ENCODE peak calls at places on chromosomes 2 and 18, in six cellular contexts. M is upper lobe of left lung, B is A549, R is HepG2, L is GM12878, E is K562. S is an unnamed sample. For H3K9me3, the result is how much of the 10 kb centered on the place peaks cover.

GRCh38 chr18:23934863-23935262 is 79.7 kb upstream of the TTC39C start:
- ATAC-seq in M (no peak), B (no peak), R (no peak), L (no peak), E (no peak), S (no peak)

GRCh38 chr2:69227717-69228116 is 159.3 kb downstream of the GFPT1 start:
- ATAC-seq in M (no peak), B (peak), R (no peak), L (no peak), E (peak), S (no peak)

GRCh38 chr2:176826356-176826755 is 386.2 kb upstream of the HNRNPA3 start:
- ATAC-seq in M (no peak), B (no peak), R (no peak), L (peak), E (no peak), S (no peak)

GRCh38 chr2:70926042-70926441 is 9.7 kb upstream of the ATP6V1B1 start:
- ATAC-seq in M (no peak), B (no peak), R (no peak), L (no peak), E (no peak), S (no peak)

GRCh38 chr18:22297008-22297407 is 120.7 kb downstream of the CTAGE1 start:
- ATAC-seq in M (no peak), B (no peak), R (no peak), L (no peak), E (no peak), S (no peak)

GRCh38 chr18:376307-376706 is 108.5 kb upstream of the THOC1 start:
- ATAC-seq in M (no peak), B (no peak), R (no peak), L (no peak), E (no peak), S (peak)

GRCh38 chr2:17539993-17540812 is at the start of gene VSNL1:
- ATAC-seq in M (peak), B (peak), R (peak), L (no peak), E (peak), S (peak)

GRCh38 chr2:102278720-102279390 is 32.5 kb upstream of the IL1RL1 start:
- ATAC-seq in M (no peak), B (no peak), R (no peak), L (no peak), E (no peak), S (no peak)

GRCh38 chr18:10530852-10531251 is 5.0 kb downstream of the NAPG start:
- ATAC-seq in M (no peak), B (no peak), R (no peak), L (no peak), E (peak), S (no peak)

GRCh38 chr2:179876266-179876665 is 14.9 kb upstream of the ZNF385B start:
- ATAC-seq in M (no peak), B (peak), R (peak), L (no peak), E (peak), S (no peak)

GRCh38 chr2:42169869-42170465 is 814 bp downstream of the EML4 start:
- ATAC-seq in M (peak), B (no peak), R (peak), L (peak), E (peak), S (peak)

GRCh38 chr2:215149894-215150293 is 11.5 kb upstream of the ABCA12 start:
- ATAC-seq in M (no peak), B (no peak), R (no peak), L (peak), E (no peak), S (no peak)

GRCh38 chr2:53131416-53131815 is 636.2 kb upstream of the CHAC2 start:
- ATAC-seq in M (no peak), B (no peak), R (no peak), L (no peak), E (no peak), S (no peak)

GRCh38 chr2:165573534-165574461 is 104.3 kb downstream of the CSRNP3 start:
- ATAC-seq in M (peak), B (peak), R (peak), L (peak), E (no peak), S (no peak)

GRCh38 chr2:213152888-213153287 is 1.5 kb upstream of the IKZF2 start:
- ATAC-seq in M (no peak), B (no peak), R (no peak), L (no peak), E (no peak), S (no peak)

GRCh38 chr18:70331456-70332097 is 42.7 kb downstream of the SOCS6 start:
- ATAC-seq in M (no peak), B (no peak), R (peak), L (no peak), E (no peak), S (no peak)

GRCh38 chr2:69554981-69555380 is 88.6 kb downstream of the AAK1 start:
- ATAC-seq in M (peak), B (no peak), R (no peak), L (peak), E (peak), S (peak)

GRCh38 chr2:60659026-60659425 is 97.0 kb upstream of the PAPOLG start:
- ATAC-seq in M (no peak), B (no peak), R (peak), L (peak), E (peak), S (no peak)

GRCh38 chr2:73922681-73923080 is 4.0 kb upstream of the DGUOK start:
- ATAC-seq in M (no peak), B (no peak), R (no peak), L (no peak), E (no peak), S (no peak)

GRCh38 chr2:69382547-69382946 is 4.5 kb downstream of the GFPT1 start:
- ATAC-seq in M (no peak), B (no peak), R (no peak), L (no peak), E (no peak), S (no peak)

GRCh38 chr2:233831011-233831721 is 23.2 kb downstream of the HJURP start:
- ATAC-seq in M (no peak), B (no peak), R (peak), L (peak), E (no peak), S (no peak)

GRCh38 chr2:71071681-71072398 is 3.4 kb downstream of the NAGK start:
- ATAC-seq in M (no peak), B (no peak), R (no peak), L (peak), E (no peak), S (no peak)

GRCh38 chr2:9178905-9179571 is 27.6 kb upstream of the ASAP2 start:
- ATAC-seq in M (peak), B (peak), R (peak), L (peak), E (no peak), S (peak)

GRCh38 chr2:9174771-9175441 is 31.7 kb upstream of the ASAP2 start:
- ATAC-seq in M (peak), B (no peak), R (no peak), L (no peak), E (no peak), S (no peak)

GRCh38 chr2:9179572-9180201 is 26.9 kb upstream of the ASAP2 start:
- ATAC-seq in M (peak), B (peak), R (peak), L (no peak), E (no peak), S (peak)

GRCh38 chr2:9178110-9178904 is 28.3 kb upstream of the ASAP2 start:
- ATAC-seq in M (peak), B (no peak), R (no peak), L (peak), E (peak), S (peak)
- TF ChIP-seq EP300 in M (no peak), B (no peak), R (no peak), L (no peak), E (no peak), S (no peak)

GRCh38 chr2:22282215-22282614 is 1102.8 kb upstream of the KLHL29 start:
- ATAC-seq in M (no peak), B (no peak), R (no peak), L (no peak), E (no peak), S (no peak)
- H3K9me3 ChIP-seq in M (under half), B (under half), R (half or more), L (under half), E (under half), S (under half)

GRCh38 chr2:38601061-38601460 is 1.7 kb downstream of the HNRNPLL start:
- ATAC-seq in M (no peak), B (no peak), R (no peak), L (no peak), E (no peak), S (no peak)

GRCh38 chr2:38601463-38602135 is 1.1 kb downstream of the HNRNPLL start:
- ATAC-seq in M (no peak), B (no peak), R (no peak), L (no peak), E (peak), S (no peak)

GRCh38 chr2:38603402-38604265 is 906 bp upstream of the HNRNPLL start:
- ATAC-seq in M (peak), B (peak), R (peak), L (peak), E (peak), S (peak)

GRCh38 chr2:38602136-38602731 is 494 bp downstream of the HNRNPLL start:
- ATAC-seq in M (no peak), B (peak), R (peak), L (peak), E (peak), S (no peak)

DNA sequence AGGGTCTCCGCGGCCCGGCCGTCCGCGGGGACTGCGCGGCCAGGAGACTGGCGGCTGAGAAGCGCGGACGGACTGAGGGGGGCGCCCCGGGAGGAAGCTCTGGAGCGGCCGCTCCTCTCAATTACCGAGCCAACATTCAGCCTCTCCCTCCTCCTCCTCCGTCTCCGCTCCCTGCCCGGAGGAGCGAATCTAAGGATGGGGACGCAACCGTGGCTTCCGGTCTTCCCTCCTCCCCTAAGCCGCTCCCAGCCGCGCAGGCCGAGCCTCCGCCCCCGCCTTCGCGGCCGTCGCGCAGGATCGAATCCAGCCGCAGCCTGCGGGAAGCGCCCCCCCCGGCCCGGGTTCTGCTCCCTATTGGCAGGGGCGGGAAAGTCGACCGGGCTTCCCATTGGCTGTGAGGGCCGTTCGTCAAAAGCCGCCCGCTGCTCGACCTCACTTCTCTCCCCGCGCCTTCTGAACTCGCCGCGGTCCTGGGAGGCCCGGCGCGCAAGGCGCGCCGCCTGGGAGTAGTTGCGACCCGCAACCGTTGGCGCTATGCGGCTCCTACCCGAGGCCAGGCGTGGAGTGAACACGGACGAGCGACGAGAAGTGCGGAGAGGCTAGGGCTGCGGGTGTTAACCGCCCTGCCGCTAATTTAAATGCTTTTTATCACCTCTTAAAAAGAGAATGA is at the start of gene HNRNPLL:
- ATAC-seq in M (peak), B (peak), R (peak), L (peak), E (peak), S (peak)
- TF ChIP-seq EP300 in M (peak), B (no peak), R (peak), L (no peak), E (peak), S (no peak)

GRCh38 chr2:2719781-2720180 is 388.7 kb upstream of the MYT1L start:
- ATAC-seq in M (no peak), B (no peak), R (no peak), L (no peak), E (no peak), S (no peak)
- H3K9me3 ChIP-seq in M (under half), B (under half), R (under half), L (under half), E (under half), S (under half)

GRCh38 chr18:13120255-13120654 is 98.3 kb upstream of the LDLRAD4 start:
- ATAC-seq in M (no peak), B (no peak), R (no peak), L (no peak), E (no peak), S (no peak)
- TF ChIP-seq EP300 in M (no peak), B (no peak), R (no peak), L (no peak), E (no peak), S (no peak)

S was measured in gastroesophageal sphincter.